ENCODE peak calls at places on chromosomes 16 and 17, in four cellular contexts. O, H, E and L are unnamed samples.

GRCh38 chr17:263773-264172 is 82.3 kb upstream of the DOC2B start:
- DNase-seq in H (peak), E (no peak), O (no peak), L (no peak)

GRCh38 chr17:77312061-77312684 is 171.4 kb downstream of the SEC14L1 start:
- DNase-seq in E (no peak), O (no peak), H (no peak), L (no peak)

GRCh38 chr16:74700206-74701040 is at the start of gene MLKL:
- DNase-seq in O (peak), E (peak), H (no peak), L (peak)

GRCh38 chr17:70078549-70078948 is 3.5 kb downstream of the KCNJ16 start:
- DNase-seq in H (no peak), O (no peak), E (no peak), L (no peak)

GRCh38 chr17:3687949-3688614 is 7.9 kb downstream of the P2RX5 start:
- DNase-seq in E (no peak), H (peak), O (no peak), L (no peak)

GRCh38 chr17:8420041-8420934 is 15.4 kb upstream of the NDEL1 start:
- DNase-seq in E (peak), O (no peak), H (no peak), L (peak)

GRCh38 chr17:63679214-63679613 is 20.7 kb downstream of the LIMD2 start:
- DNase-seq in O (no peak), E (no peak), H (no peak), L (no peak)

GRCh38 chr17:74972107-74972972 is at the start of gene HID1:
- DNase-seq in H (peak), E (peak), O (no peak), L (peak)

GRCh38 chr16:1184156-1184868 is 31.4 kb downstream of the CACNA1H start:
- DNase-seq in E (no peak), H (no peak), O (no peak), L (peak)

GRCh38 chr17:6018788-6019187 is 51.4 kb upstream of the WSCD1 start:
- DNase-seq in E (no peak), O (no peak), H (no peak), L (no peak)

GRCh38 chr17:63329876-63330275 is 116.2 kb downstream of the CYB561 start:
- DNase-seq in H (no peak), E (no peak), O (no peak), L (no peak)

GRCh38 chr17:75691371-75692290 is 24.5 kb downstream of the SAP30BP start:
- DNase-seq in E (no peak), H (no peak), O (no peak), L (no peak)

GRCh38 chr17:80877095-80877828 is 114.4 kb upstream of the CHMP6 start:
- DNase-seq in O (peak), H (no peak), E (no peak), L (no peak)

GRCh38 chr17:39920218-39921210 is 2.1 kb upstream of the GSDMB start:
- DNase-seq in O (no peak), E (no peak), H (no peak), L (no peak)

GRCh38 chr17:79301469-79301868 is 226.8 kb downstream of the ENGASE start:
- DNase-seq in H (no peak), O (no peak), E (peak), L (no peak)

GRCh38 chr17:50563095-50563511 is 2.6 kb downstream of the CACNA1G start:
- DNase-seq in O (no peak), H (no peak), E (no peak), L (no peak)

GRCh38 chr17:49969794-49970389 is 902 bp downstream of the DLX4 start:
- DNase-seq in O (no peak), E (no peak), H (no peak), L (no peak)

GRCh38 chr16:80623376-80623775 is 82.6 kb downstream of the DYNLRB2 start:
- DNase-seq in E (no peak), O (no peak), H (no peak), L (no peak)

GRCh38 chr17:18319604-18320256 is 4.6 kb downstream of the SMCR8 start:
- DNase-seq in O (no peak), H (no peak), E (no peak), L (peak)

GRCh38 chr16:21628772-21629171 is 23.6 kb downstream of the IGSF6 start:
- DNase-seq in O (no peak), E (no peak), H (no peak), L (no peak)

GRCh38 chr17:76504117-76504516 is 2.9 kb upstream of the RHBDF2 start:
- DNase-seq in H (no peak), O (no peak), E (peak), L (no peak)

GRCh38 chr17:41098476-41098875 is 534 bp upstream of the KRTAP4-8 start:
- DNase-seq in E (no peak), H (no peak), O (no peak), L (no peak)

GRCh38 chr17:76748657-76749056 is 10.7 kb downstream of the MFSD11 start:
- DNase-seq in O (no peak), E (no peak), H (no peak), L (no peak)

GRCh38 chr17:77235370-77236080 is 94.8 kb downstream of the SEC14L1 start:
- DNase-seq in O (peak), E (no peak), H (no peak), L (no peak)

GRCh38 chr16:31129568-31130335 is 5.8 kb downstream of the PRSS8 start:
- DNase-seq in E (no peak), O (no peak), H (no peak), L (no peak)

GRCh38 chr17:13513039-13513405 is 88.7 kb downstream of the HS3ST3A1 start:
- DNase-seq in E (peak), H (no peak), O (no peak), L (no peak)

GRCh38 chr16:89711601-89712475 is 8.9 kb downstream of the VPS9D1 start:
- DNase-seq in O (no peak), E (peak), H (peak), L (no peak)

GRCh38 chr17:50787106-50787505 is 19.8 kb upstream of the ANKRD40CL start:
- DNase-seq in O (no peak), E (no peak), H (no peak), L (no peak)

GRCh38 chr16:67846320-67847063 is at the start of gene NUTF2:
- DNase-seq in H (peak), O (peak), E (peak), L (peak)

GRCh38 chr16:30688701-30689100 is 10.3 kb upstream of the SRCAP start:
- DNase-seq in H (no peak), O (no peak), E (no peak), L (no peak)

GRCh38 chr17:75012320-75013076 is at the start of gene MRPL58:
- DNase-seq in O (peak), E (peak), H (peak), L (peak)

GRCh38 chr17:1713878-1714487 is 3.8 kb upstream of the TLCD2 start:
- DNase-seq in H (peak), E (no peak), O (no peak), L (peak)

GRCh38 chr16:73997340-73997711 is 299.3 kb upstream of the PSMD7 start:
- DNase-seq in O (no peak), E (no peak), H (no peak), L (no peak)

GRCh38 chr17:77327181-77327565 is 186.4 kb downstream of the SEC14L1 start:
- DNase-seq in E (no peak), O (no peak), H (no peak), L (no peak)

GRCh38 chr17:28878981-28879380 is 18.6 kb downstream of the FLOT2 start:
- DNase-seq in E (peak), H (peak), O (no peak), L (peak)

GRCh38 chr17:74243013-74243755 is 29.8 kb downstream of the TTYH2 start:
- DNase-seq in O (no peak), E (no peak), H (no peak), L (no peak)

GRCh38 chr17:72572604-72573491 is 452.0 kb downstream of the SOX9 start:
- DNase-seq in E (no peak), O (no peak), H (no peak), L (no peak)
- TF ChIP-seq CBX5 in E (no peak), O (no peak), H (no peak), L (peak)

GRCh38 chr17:60555786-60556185 is 29.7 kb upstream of the APPBP2 start:
- DNase-seq in H (no peak), O (no peak), E (no peak), L (no peak)

GRCh38 chr17:60560860-60561257 is 34.8 kb upstream of the APPBP2 start:
- DNase-seq in H (no peak), E (no peak), O (no peak), L (peak)

GRCh38 chr17:60559995-60560859 is 34.2 kb upstream of the APPBP2 start:
- DNase-seq in O (no peak), H (no peak), E (no peak), L (peak)

GRCh38 chr17:60559659-60559994 is 33.6 kb upstream of the APPBP2 start:
- DNase-seq in O (no peak), H (no peak), E (no peak), L (no peak)

DNA sequence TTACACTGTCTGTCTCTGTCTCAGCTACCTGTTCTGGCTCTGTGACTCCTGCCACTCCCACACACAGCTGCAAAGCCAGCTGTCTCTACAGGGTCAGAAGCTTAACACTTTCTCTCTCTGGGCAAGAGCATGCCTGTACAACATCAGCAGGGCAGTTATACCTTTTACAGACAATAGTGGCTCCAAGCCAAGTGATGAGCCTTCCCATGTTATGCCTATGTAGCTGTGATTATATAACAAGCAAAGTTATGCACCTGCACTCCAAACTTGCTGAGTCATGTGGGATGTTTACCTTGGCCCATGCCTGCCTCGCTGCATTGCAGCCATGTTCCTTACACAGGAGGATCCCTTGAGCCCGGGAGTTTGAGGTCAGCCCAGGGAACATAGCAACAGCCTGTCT is 31.8 kb upstream of the APPBP2 start:
- DNase-seq in E (no peak), O (no peak), H (no peak), L (peak)
- TF ChIP-seq CBX5 in E (peak), O (peak), H (no peak), L (peak)

DNA sequence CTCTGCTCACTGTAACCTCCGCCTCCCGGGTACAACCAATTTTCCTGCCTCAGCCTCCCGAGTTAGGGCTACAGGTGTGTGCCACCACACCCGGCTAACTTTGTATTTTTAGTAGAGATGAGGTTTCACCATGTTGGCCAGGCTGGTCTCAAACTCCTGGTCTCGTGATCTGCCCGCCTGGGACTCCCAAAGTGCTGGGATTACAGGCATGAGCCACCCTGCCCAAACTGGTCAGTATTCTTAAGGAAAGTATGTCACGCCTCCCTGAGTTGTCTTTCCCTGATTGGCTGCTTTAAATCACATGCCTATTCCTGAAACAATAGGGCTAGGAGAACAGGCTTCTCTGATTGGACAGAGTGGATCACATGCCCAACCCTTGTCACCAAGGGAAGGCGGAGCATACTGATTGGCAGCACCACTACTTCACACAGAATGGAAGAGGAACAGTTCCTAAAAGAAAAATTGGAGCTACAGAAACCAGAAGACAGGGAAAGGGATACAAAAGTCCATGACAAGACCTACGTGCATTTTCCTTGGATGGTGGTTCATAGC is 17.6 kb upstream of the CYB5B start:
- DNase-seq in O (no peak), E (peak), H (no peak), L (peak)
- TF ChIP-seq CBX5 in O (no peak), E (no peak), H (no peak), L (no peak)

GRCh38 chr17:30996481-30996880 is 25.6 kb downstream of the RNF135 start:
- DNase-seq in E (no peak), O (no peak), H (no peak), L (no peak)

GRCh38 chr17:30995347-30995746 is 24.5 kb downstream of the RNF135 start:
- DNase-seq in H (no peak), E (no peak), O (no peak), L (no peak)

GRCh38 chr17:30992551-30992950 is 21.7 kb downstream of the RNF135 start:
- DNase-seq in O (no peak), E (no peak), H (no peak), L (no peak)

GRCh38 chr17:30997842-30998241 is 27.0 kb downstream of the RNF135 start:
- DNase-seq in E (no peak), O (no peak), H (no peak), L (no peak)

GRCh38 chr17:30997270-30997669 is 26.4 kb downstream of the RNF135 start:
- DNase-seq in H (no peak), E (no peak), O (no peak), L (no peak)
- TF ChIP-seq CBX5 in H (no peak), E (no peak), O (no peak), L (no peak)

GRCh38 chr17:15651583-15652110 is 32.1 kb upstream of the FBXW10B start:
- DNase-seq in H (no peak), E (peak), O (peak), L (peak)
- TF ChIP-seq CBX5 in H (no peak), E (no peak), O (no peak), L (no peak)